ENCODE peak calls at places on chromosome 1, in six cellular contexts. B is tibial nerve, Q is kidney, T is fibroblast of lung, W is ovary, F is neural progenitor cell. E is an unnamed sample. For H3K4me1, the result is how much of the 10 kb centered on the place peaks cover.

GRCh38 chr1:245641384-245641783 is 486.6 kb downstream of the KIF26B start:
- DNase-seq in B (no peak), Q (no peak), W (no peak), T (no peak), F (no peak), E (no peak)

GRCh38 chr1:116123837-116124533 is 12.8 kb downstream of the MAB21L3 start:
- DNase-seq in W (no peak), T (no peak), Q (peak), F (no peak), B (no peak), E (no peak)

GRCh38 chr1:226104671-226105121 is 42.2 kb downstream of the H3-3A start:
- DNase-seq in Q (no peak), W (no peak), T (no peak), F (no peak), B (no peak), E (no peak)

GRCh38 chr1:110150330-110151174 is at the start of gene SLC6A17:
- DNase-seq in B (no peak), W (no peak), Q (no peak), T (peak), F (peak), E (no peak)

GRCh38 chr1:193104496-193104905 is 713 bp downstream of the GLRX2 start:
- DNase-seq in Q (peak), W (peak), T (no peak), B (no peak), F (peak), E (no peak)

GRCh38 chr1:240888039-240888786 is 276.3 kb upstream of the GREM2 start:
- DNase-seq in T (peak), Q (no peak), W (no peak), F (peak), B (no peak), E (no peak)

GRCh38 chr1:108036796-108037545 is 72.0 kb upstream of the VAV3 start:
- DNase-seq in Q (no peak), T (no peak), W (no peak), B (no peak), F (no peak), E (no peak)

GRCh38 chr1:154784924-154785531 is 85.1 kb downstream of the KCNN3 start:
- DNase-seq in W (no peak), T (no peak), Q (no peak), F (no peak), B (no peak), E (no peak)

GRCh38 chr1:229420765-229421164 is 13.1 kb downstream of the ACTA1 start:
- DNase-seq in Q (no peak), W (no peak), T (no peak), B (no peak), F (no peak), E (no peak)

GRCh38 chr1:181947441-181947840 is 114.1 kb downstream of the ZNF648 start:
- DNase-seq in B (no peak), T (no peak), F (no peak), W (no peak), Q (no peak), E (no peak)

GRCh38 chr1:51627672-51628071 is 10.8 kb downstream of the OSBPL9 start:
- DNase-seq in Q (no peak), B (no peak), F (peak), W (no peak), T (peak), E (no peak)

GRCh38 chr1:24705260-24706073 is 39.8 kb upstream of the CLIC4 start:
- DNase-seq in Q (peak), T (peak), F (peak), W (peak), B (peak), E (peak)

GRCh38 chr1:11388617-11389016 is 90.3 kb upstream of the DISP3 start:
- DNase-seq in Q (no peak), B (no peak), F (no peak), W (no peak), T (no peak), E (no peak)

GRCh38 chr1:58764294-58764978 is 19.4 kb downstream of the JUN start:
- DNase-seq in Q (no peak), F (no peak), W (no peak), T (peak), B (no peak), E (no peak)

GRCh38 chr1:58768971-58769808 is 14.7 kb downstream of the JUN start:
- DNase-seq in Q (peak), B (peak), W (peak), T (peak), F (peak), E (no peak)

GRCh38 chr1:157359309-157360020 is 192.8 kb downstream of the FCRL5 start:
- DNase-seq in B (no peak), T (no peak), F (no peak), Q (no peak), W (no peak), E (no peak)

GRCh38 chr1:112502827-112503226 is 5.9 kb upstream of the WNT2B start:
- DNase-seq in W (no peak), B (no peak), F (peak), T (no peak), Q (no peak), E (no peak)

GRCh38 chr1:84348240-84348555 is 46.7 kb downstream of the SAMD13 start:
- DNase-seq in F (no peak), T (peak), B (no peak), Q (no peak), W (no peak), E (no peak)

GRCh38 chr1:107777664-107778047 is 187.3 kb downstream of the VAV3 start:
- DNase-seq in F (no peak), T (no peak), W (no peak), Q (no peak), B (no peak), E (no peak)

GRCh38 chr1:93339171-93339697 is 6.5 kb upstream of the DR1 start:
- DNase-seq in B (no peak), T (no peak), F (no peak), W (no peak), Q (no peak), E (no peak)

GRCh38 chr1:10278880-10279279 is 68.5 kb downstream of the KIF1B start:
- DNase-seq in B (no peak), Q (no peak), W (no peak), F (no peak), T (no peak), E (no peak)

GRCh38 chr1:153770812-153771211 is 4.4 kb upstream of the SLC27A3 start:
- DNase-seq in T (no peak), F (no peak), B (no peak), Q (peak), W (no peak), E (no peak)

GRCh38 chr1:106986603-106987002 is 69.9 kb upstream of the PRMT6 start:
- DNase-seq in T (no peak), W (no peak), F (peak), Q (no peak), B (no peak), E (no peak)

GRCh38 chr1:230852959-230853358 is 15.4 kb downstream of the C1orf198 start:
- DNase-seq in F (no peak), Q (no peak), B (no peak), T (no peak), W (no peak), E (no peak)

GRCh38 chr1:17265950-17266349 is 17.1 kb downstream of the PADI3 start:
- DNase-seq in F (no peak), T (no peak), B (no peak), W (no peak), Q (no peak), E (no peak)

GRCh38 chr1:84377480-84378095 is 20.7 kb upstream of the DNASE2B start:
- DNase-seq in Q (no peak), F (no peak), B (no peak), T (peak), W (peak), E (no peak)

GRCh38 chr1:2914702-2915101 is 106.6 kb upstream of the ACTRT2 start:
- DNase-seq in W (no peak), B (no peak), F (no peak), Q (no peak), T (no peak), E (no peak)

GRCh38 chr1:33396188-33397124 is 34.4 kb downstream of the PHC2 start:
- DNase-seq in T (no peak), W (no peak), B (no peak), F (no peak), Q (no peak), E (no peak)

GRCh38 chr1:210293191-210293607 is 35.5 kb upstream of the HHAT start:
- DNase-seq in B (peak), F (no peak), T (peak), W (peak), Q (no peak), E (no peak)

GRCh38 chr1:65011983-65012382 is 45.6 kb upstream of the JAK1 start:
- DNase-seq in Q (no peak), F (no peak), W (no peak), B (no peak), T (no peak), E (no peak)

GRCh38 chr1:20361401-20361800 is 70.7 kb downstream of the VWA5B1 start:
- DNase-seq in B (no peak), W (no peak), Q (no peak), F (no peak), T (no peak), E (no peak)

GRCh38 chr1:241235236-241235897 is 121.6 kb downstream of the RGS7 start:
- DNase-seq in B (no peak), Q (no peak), W (no peak), F (peak), T (peak), E (no peak)

GRCh38 chr1:42786097-42786496 is 1.3 kb downstream of the TMEM269 start:
- DNase-seq in T (no peak), F (no peak), Q (no peak), B (no peak), W (no peak), E (no peak)

GRCh38 chr1:193626695-193627094 is 440.3 kb upstream of the B3GALT2 start:
- DNase-seq in F (peak), T (no peak), Q (no peak), W (no peak), B (no peak), E (no peak)

GRCh38 chr1:208300084-208300770 is 56.0 kb upstream of the PLXNA2 start:
- DNase-seq in W (no peak), F (no peak), B (no peak), T (no peak), Q (no peak), E (no peak)

DNA sequence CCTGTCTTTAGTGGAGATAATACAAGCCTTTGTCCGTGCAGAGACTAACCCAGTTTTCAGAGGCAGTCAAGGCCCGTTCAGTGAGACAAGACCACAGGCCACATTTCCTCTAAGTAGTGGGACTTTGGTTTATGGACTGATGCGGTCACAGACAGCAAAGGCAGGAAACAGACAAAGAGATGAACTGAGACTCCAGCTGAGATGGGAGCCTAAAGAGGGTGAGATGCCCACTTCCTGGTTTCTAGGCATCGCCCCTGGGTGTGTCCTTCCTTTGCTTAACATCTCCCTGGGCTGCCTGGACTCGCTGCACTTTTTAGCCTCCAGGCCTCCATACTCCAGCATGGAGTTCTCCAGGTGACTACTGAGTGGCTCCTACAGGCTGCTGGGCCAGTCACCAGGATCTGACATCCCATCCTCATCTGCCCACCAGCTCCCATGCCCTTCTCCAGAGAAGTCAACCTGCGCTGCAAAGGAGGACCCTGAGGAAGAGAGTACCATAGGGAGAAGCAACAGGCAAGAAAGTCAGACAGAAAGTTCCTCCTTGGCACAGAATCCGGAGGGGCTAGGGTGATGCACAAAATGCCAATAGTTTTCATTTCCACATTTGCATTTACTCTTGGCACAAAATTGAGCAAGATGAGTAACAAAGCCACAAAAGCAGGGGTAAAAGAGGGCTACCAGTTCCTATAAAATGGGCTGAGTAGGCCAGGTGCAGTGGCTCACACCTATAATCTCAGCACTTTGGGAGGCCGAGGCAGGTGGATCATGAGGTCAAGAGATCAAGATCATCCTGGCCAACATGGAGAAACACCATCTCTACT is 15.1 kb downstream of the THEMIS2 start:
- DNase-seq in F (no peak), B (no peak), Q (no peak), W (no peak), T (no peak), E (no peak)
- H3K4me1 ChIP-seq in F (under half), B (under half), Q (under half), W (under half), T (under half), E (under half)

GRCh38 chr1:117753652-117754051 is 147.8 kb downstream of the TENT5C start:
- DNase-seq in W (no peak), Q (no peak), F (no peak), B (no peak), T (peak), E (no peak)

GRCh38 chr1:117758444-117759316 is 152.8 kb downstream of the TENT5C start:
- DNase-seq in T (peak), B (peak), Q (peak), W (peak), F (peak), E (peak)

GRCh38 chr1:117757668-117758067 is 151.8 kb downstream of the TENT5C start:
- DNase-seq in T (peak), F (no peak), B (no peak), W (no peak), Q (no peak), E (no peak)

GRCh38 chr1:117754061-117754969 is 148.5 kb downstream of the TENT5C start:
- DNase-seq in F (peak), Q (no peak), W (peak), T (peak), B (no peak), E (peak)

DNA sequence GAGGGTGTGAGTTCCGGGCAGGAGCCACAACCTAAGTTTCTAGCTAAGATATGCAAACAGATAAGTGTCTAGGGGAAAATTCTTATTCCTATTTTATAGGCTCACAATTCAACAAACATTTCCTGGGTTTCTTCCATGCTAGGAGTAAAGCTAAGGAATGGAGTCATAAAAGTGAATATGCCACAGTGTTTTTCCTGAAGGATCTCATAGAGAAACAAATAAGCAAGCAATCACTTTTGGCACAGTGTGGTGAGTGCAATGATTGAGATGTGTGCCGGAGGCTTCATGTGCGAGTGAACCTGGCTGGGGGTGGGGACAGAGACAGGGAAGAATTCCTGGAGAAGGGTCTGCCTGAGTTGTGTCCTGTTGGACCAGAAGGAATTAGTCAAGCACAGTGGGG is 147.4 kb downstream of the TENT5C start:
- DNase-seq in B (no peak), T (no peak), F (no peak), W (no peak), Q (no peak), E (no peak)
- H3K27ac ChIP-seq in B (no peak), T (peak), F (no peak), W (no peak), Q (no peak), E (no peak)

GRCh38 chr1:185406006-185406974 is 89.2 kb upstream of the IVNS1ABP start:
- DNase-seq in W (no peak), Q (no peak), F (no peak), T (no peak), B (no peak), E (no peak)

GRCh38 chr1:185404864-185405568 is 88.0 kb upstream of the IVNS1ABP start:
- DNase-seq in B (no peak), T (no peak), F (no peak), W (no peak), Q (no peak), E (no peak)

GRCh38 chr1:185401019-185401418 is 84.0 kb upstream of the IVNS1ABP start:
- DNase-seq in Q (no peak), W (no peak), F (peak), B (no peak), T (no peak), E (no peak)

GRCh38 chr1:185400057-185400456 is 83.0 kb upstream of the IVNS1ABP start:
- DNase-seq in F (no peak), Q (no peak), T (peak), B (no peak), W (no peak), E (no peak)

GRCh38 chr1:185402930-185403329 is 85.9 kb upstream of the IVNS1ABP start:
- DNase-seq in W (no peak), T (no peak), F (peak), Q (no peak), B (no peak), E (no peak)
- H3K4me1 ChIP-seq in W (under half), T (under half), F (under half), Q (under half), B (under half), E (under half)

GRCh38 chr1:202013601-202014000 is 3.2 kb downstream of the ELF3 start:
- DNase-seq in W (no peak), T (no peak), Q (no peak), B (no peak), F (no peak), E (no peak)

GRCh38 chr1:202010042-202011015 is at the start of gene ELF3:
- DNase-seq in B (no peak), Q (peak), T (no peak), W (no peak), F (peak), E (no peak)

GRCh38 chr1:202014060-202014459 is 3.7 kb downstream of the ELF3 start:
- DNase-seq in B (no peak), F (no peak), T (no peak), W (no peak), Q (no peak), E (no peak)

GRCh38 chr1:202012544-202013478 is 2.4 kb downstream of the ELF3 start:
- DNase-seq in T (no peak), F (no peak), W (no peak), Q (no peak), B (no peak), E (no peak)

DNA sequence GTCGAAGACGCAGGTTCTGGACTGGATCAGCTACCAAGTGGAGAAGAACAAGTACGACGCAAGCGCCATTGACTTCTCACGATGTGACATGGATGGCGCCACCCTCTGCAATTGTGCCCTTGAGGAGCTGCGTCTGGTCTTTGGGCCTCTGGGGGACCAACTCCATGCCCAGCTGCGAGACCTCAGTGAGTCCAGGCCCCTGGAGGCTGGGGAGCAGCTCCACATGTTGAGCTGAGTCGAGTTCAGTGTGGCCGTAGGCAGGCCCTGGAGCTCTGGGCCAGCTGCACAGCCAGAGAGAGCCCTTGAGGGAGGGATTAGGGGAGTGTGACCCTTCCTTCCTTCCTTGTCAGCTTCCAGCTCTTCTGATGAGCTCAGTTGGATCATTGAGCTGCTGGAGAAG is 1.6 kb downstream of the ELF3 start:
- DNase-seq in T (no peak), B (no peak), F (no peak), Q (no peak), W (no peak), E (no peak)
- H3K27ac ChIP-seq in T (no peak), B (no peak), F (no peak), Q (peak), W (no peak), E (no peak)

GRCh38 chr1:151369621-151370048 is 2.9 kb downstream of the SELENBP1 start:
- DNase-seq in B (no peak), Q (peak), F (no peak), T (no peak), W (no peak), E (no peak)

GRCh38 chr1:151368745-151369610 is 3.5 kb downstream of the SELENBP1 start:
- DNase-seq in W (no peak), B (no peak), T (no peak), F (no peak), Q (peak), E (no peak)

GRCh38 chr1:151371340-151371739 is 1.2 kb downstream of the SELENBP1 start:
- DNase-seq in Q (peak), F (no peak), B (peak), T (peak), W (peak), E (no peak)

GRCh38 chr1:151370211-151370911 is 2.1 kb downstream of the SELENBP1 start:
- DNase-seq in W (peak), T (no peak), F (no peak), B (no peak), Q (peak), E (no peak)

DNA sequence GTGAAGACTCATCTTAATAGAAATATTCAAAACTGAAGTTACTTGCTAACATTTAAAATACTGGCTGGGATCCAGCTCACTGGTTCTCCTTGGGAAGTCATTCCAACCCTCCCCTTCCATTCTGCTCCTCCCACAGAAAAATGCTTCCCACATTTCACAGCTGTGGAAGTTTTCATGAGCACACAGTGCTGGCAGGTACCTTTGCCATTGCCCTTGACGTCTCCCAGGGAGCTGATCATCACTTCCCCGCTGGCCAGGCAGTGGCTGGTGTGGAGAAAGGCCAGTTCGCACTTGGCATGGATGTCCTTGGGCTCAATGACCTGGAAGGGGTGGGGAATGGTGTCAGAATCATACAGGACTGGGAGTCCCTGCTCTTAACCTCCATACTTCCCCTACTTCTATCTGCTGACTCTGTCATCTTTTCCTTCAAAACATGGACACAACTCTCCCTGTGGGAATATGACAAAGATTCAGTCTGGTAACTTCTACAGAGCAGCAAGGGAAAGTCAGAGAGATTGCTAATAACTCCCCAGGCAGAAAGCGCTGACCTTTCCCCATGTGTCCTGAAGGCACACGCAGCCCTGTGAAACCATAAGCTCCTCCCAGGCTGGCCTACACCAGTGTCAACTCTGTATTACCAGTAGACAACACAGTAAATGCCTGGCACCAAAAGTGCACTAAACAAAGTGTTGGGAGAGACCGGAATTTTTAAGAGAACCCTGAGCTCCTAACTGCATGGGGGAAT is 4.3 kb downstream of the SELENBP1 start:
- DNase-seq in T (no peak), F (no peak), B (no peak), Q (no peak), W (peak), E (no peak)
- H3K4me1 ChIP-seq in T (under half), F (under half), B (under half), Q (under half), W (under half), E (under half)

E was measured in effector memory CD4-positive, alpha-beta T cell.